ENCODE peak calls at places on chromosomes 4 and X, in four cellular contexts. S is H1, F is HepG2, N is GM12878. O is an unnamed sample.

GRCh38 chr4:128468485-128468989 is 180.9 kb upstream of the PGRMC2 start:
- DNase-seq in S (no peak), F (no peak), N (no peak), O (no peak)

GRCh38 chrX:115029869-115030564 is 12.6 kb upstream of the IL13RA2 start:
- DNase-seq in S (no peak), F (no peak), N (no peak), O (no peak)

GRCh38 chr4:159779716-159780115 is 676.8 kb downstream of the RAPGEF2 start:
- DNase-seq in S (no peak), F (no peak), N (no peak), O (no peak)

GRCh38 chr4:19010766-19011165 is 989.2 kb upstream of the LCORL start:
- DNase-seq in S (no peak), F (no peak), N (no peak), O (peak; percentile 65)

GRCh38 chr4:151540728-151541437 is 131.9 kb downstream of the FHIP1A start:
- DNase-seq in S (no peak), F (no peak), N (no peak), O (no peak)

GRCh38 chrX:154731881-154732280 is 19.0 kb downstream of the GAB3 start:
- DNase-seq in S (no peak), F (no peak), N (no peak), O (no peak)

GRCh38 chr4:113336556-113336955 is 287.1 kb downstream of the ANK2 start:
- DNase-seq in S (no peak), F (no peak), N (no peak), O (no peak)

GRCh38 chr4:187276786-187277408 is 553.2 kb upstream of the FAT1 start:
- DNase-seq in S (no peak), F (no peak), N (no peak), O (no peak)

GRCh38 chr4:234178-234577 is 71.1 kb downstream of the ZNF732 start:
- DNase-seq in S (no peak), F (no peak), N (no peak), O (no peak)

GRCh38 chrX:154136627-154137161 is 7.3 kb upstream of the OPN1LW start:
- DNase-seq in S (peak; percentile 85), F (peak; percentile 45), N (no peak), O (peak; percentile 32)

GRCh38 chr4:910366-911091 is 21.6 kb downstream of the GAK start:
- DNase-seq in S (no peak), F (no peak), N (no peak), O (no peak)

GRCh38 chr4:8271821-8272220 is 2.3 kb downstream of the HTRA3 start:
- DNase-seq in S (no peak), F (no peak), N (no peak), O (no peak)

GRCh38 chr4:8273450-8273849 is 3.9 kb downstream of the HTRA3 start:
- DNase-seq in S (no peak), F (no peak), N (no peak), O (no peak)

GRCh38 chr4:8274066-8274652 is 4.6 kb downstream of the HTRA3 start:
- DNase-seq in S (no peak), F (no peak), N (no peak), O (no peak)

GRCh38 chr4:8270912-8271815 is 1.6 kb downstream of the HTRA3 start:
- DNase-seq in S (no peak), F (no peak), N (no peak), O (no peak)

GRCh38 chr4:8272472-8273428 is 3.2 kb downstream of the HTRA3 start:
- DNase-seq in S (no peak), F (no peak), N (no peak), O (no peak)
- H3K4me1 ChIP-seq in S (peaks cover 2% of the 10 kb centered on the region), F (peaks cover 14% of the 10 kb centered on the region), N (no peaks in the 10 kb centered on the region), O (peaks cover 22% of the 10 kb centered on the region)

GRCh38 chr4:166400270-166400894 is 527.3 kb downstream of the TLL1 start:
- DNase-seq in S (no peak), F (no peak), N (no peak), O (no peak)
- H3K9ac ChIP-seq in S (peak overlapping the region; percentile 8), F (no peak overlapping the region), N (no peak overlapping the region), O (no peak overlapping the region)

DNA sequence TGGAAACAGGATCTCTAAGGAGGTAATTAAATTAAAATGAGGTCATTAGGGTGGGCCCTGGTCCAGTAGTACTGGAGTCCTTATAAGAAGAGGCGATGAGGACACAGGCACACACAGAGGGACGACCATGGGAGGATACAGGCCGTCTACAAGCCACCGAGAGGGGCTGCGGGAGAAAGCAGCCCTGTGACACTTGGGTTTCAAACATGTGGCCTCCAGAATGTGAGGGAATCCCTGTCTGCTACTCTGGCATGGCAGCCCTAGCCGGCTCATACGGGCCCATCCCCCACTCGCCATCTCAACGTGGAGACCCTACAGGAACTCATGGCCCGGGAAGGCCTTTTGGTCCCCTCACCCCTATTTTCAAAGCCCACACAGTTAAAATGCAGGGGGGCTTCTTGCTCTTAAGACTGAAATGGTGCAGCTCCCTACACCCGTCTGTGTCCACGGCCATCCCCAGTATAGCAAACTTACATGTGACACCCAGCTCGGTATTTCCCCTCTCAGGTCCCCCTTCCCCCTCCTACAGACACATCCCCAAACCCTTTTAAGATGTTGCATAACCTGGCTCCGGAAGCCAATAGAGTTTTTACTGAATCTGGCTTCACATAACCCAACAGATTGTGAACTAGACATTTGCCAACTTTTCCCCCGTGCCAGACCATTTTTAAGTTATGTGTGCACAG is 124.1 kb upstream of the TBL1X start:
- DNase-seq in S (no peak), F (no peak), N (peak; percentile 5), O (no peak)
- TF ChIP-seq SUZ12 in S (no peak), F (no peak), N (no peak), O (no peak)

DNA sequence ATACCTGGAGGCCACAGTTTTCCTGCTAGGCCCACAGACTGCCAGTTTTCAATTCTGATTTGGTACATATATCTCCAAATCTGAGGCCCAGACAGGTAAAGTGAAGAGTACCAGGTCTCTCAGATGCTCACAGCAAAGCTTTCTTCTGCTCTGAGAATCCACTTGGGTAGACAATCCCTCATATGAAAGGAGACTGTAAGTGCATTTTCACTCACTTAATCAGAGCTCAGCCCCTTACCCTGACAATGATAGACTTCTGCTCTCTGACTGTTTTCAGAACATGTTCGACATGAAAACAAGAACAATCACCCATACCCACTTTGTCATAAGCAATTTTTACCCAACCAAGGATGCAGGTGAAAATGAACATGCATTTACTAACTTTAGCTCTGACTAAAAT is 7.1 kb downstream of the GPRIN3 start:
- DNase-seq in S (no peak), F (no peak), N (no peak), O (no peak)
- H3K4me1 ChIP-seq in S (no peaks in the 10 kb centered on the region), F (peaks cover 7% of the 10 kb centered on the region), N (no peaks in the 10 kb centered on the region), O (no peaks in the 10 kb centered on the region)

O was measured in NT2/D1.